ENCODE peak calls at places on chromosomes 16 and 17, in four cellular contexts. S is CD8-positive, alpha-beta T cell; I is H7; X is choroid plexus epithelial cell. K is an unnamed sample.

GRCh38 chr17:19769946-19770652 is 22.0 kb upstream of the ALDH3A1 start:
- DNase-seq in S (no peak), I (peak), X (peak), K (peak)

GRCh38 chr16:85819711-85820110 is 20.2 kb downstream of the COX4I1 start:
- DNase-seq in S (no peak), I (no peak), X (no peak), K (no peak)

GRCh38 chr17:3659541-3660111 is 8.8 kb downstream of the TAX1BP3 start:
- DNase-seq in S (no peak), I (peak), X (peak), K (peak)

GRCh38 chr16:74607967-74608356 is 1.0 kb upstream of the GLG1 start:
- DNase-seq in S (no peak), I (no peak), X (peak), K (no peak)

GRCh38 chr17:45430738-45431530 is 1.7 kb downstream of the ARHGAP27 start:
- DNase-seq in S (no peak), I (peak), X (peak), K (no peak)

GRCh38 chr17:81027591-81028505 is 7.1 kb upstream of the BAIAP2 start:
- DNase-seq in S (no peak), I (peak), X (no peak), K (no peak)

GRCh38 chr17:32527146-32527545 is 40.4 kb downstream of the CDK5R1 start:
- DNase-seq in S (no peak), I (no peak), X (no peak), K (no peak)

GRCh38 chr17:79978545-79978852 is 57.2 kb downstream of the TBC1D16 start:
- DNase-seq in S (no peak), I (no peak), X (no peak), K (no peak)

GRCh38 chr17:75404739-75405364 is 626 bp downstream of the GRB2 start:
- DNase-seq in S (peak), I (peak), X (peak), K (no peak)

GRCh38 chr16:79170565-79171242 is 429.8 kb downstream of the MAF start:
- DNase-seq in S (no peak), I (no peak), X (peak), K (no peak)

GRCh38 chr17:74807925-74808324 is 31.8 kb upstream of the NAT9 start:
- DNase-seq in S (no peak), I (no peak), X (no peak), K (no peak)

GRCh38 chr17:19897108-19897854 is 29.5 kb upstream of the ULK2 start:
- DNase-seq in S (no peak), I (no peak), X (no peak), K (no peak)

GRCh38 chr16:1286492-1287094 is 22.8 kb upstream of the UBE2I start:
- DNase-seq in S (no peak), I (no peak), X (no peak), K (no peak)

GRCh38 chr16:31421587-31421986 is 6.6 kb downstream of the COX6A2 start:
- DNase-seq in S (peak), I (no peak), X (no peak), K (no peak)

GRCh38 chr16:61243954-61244353 is 792.3 kb downstream of the CDH8 start:
- DNase-seq in S (no peak), I (no peak), X (no peak), K (no peak)

GRCh38 chr17:42969006-42969581 is 4.8 kb upstream of the AARSD1 start:
- DNase-seq in S (no peak), I (no peak), X (peak), K (no peak)

GRCh38 chr16:83701494-83701893 is 106.3 kb upstream of the HSBP1 start:
- DNase-seq in S (no peak), I (peak), X (peak), K (no peak)

GRCh38 chr16:53504161-53504663 is 1.2 kb upstream of the AKTIP start:
- DNase-seq in S (peak), I (no peak), X (peak), K (peak)

GRCh38 chr16:1535391-1536291 is 2.2 kb downstream of the TMEM204 start:
- DNase-seq in S (peak), I (peak), X (peak), K (no peak)

GRCh38 chr17:35404360-35404759 is 27.9 kb downstream of the SLFN12 start:
- DNase-seq in S (no peak), I (no peak), X (peak), K (no peak)

GRCh38 chr17:17062356-17062755 is 20.1 kb downstream of the MPRIP start:
- DNase-seq in S (no peak), I (no peak), X (peak), K (no peak)

GRCh38 chr17:50304781-50305404 is 30.6 kb downstream of the TMEM92 start:
- DNase-seq in S (no peak), I (no peak), X (peak), K (no peak)

GRCh38 chr16:83676056-83676455 is 131.7 kb upstream of the HSBP1 start:
- DNase-seq in S (no peak), I (no peak), X (no peak), K (no peak)

GRCh38 chr16:57802635-57803412 is 533 bp upstream of the KIFC3 start:
- DNase-seq in S (no peak), I (peak), X (peak), K (no peak)

GRCh38 chr16:81174644-81175324 is 63.7 kb upstream of the BCO1 start:
- DNase-seq in S (no peak), I (no peak), X (peak), K (no peak)

GRCh38 chr16:63426275-63426870 is 1390.1 kb upstream of the CDH8 start:
- DNase-seq in S (no peak), I (no peak), X (peak), K (no peak)

GRCh38 chr17:8698142-8699050 is 46.2 kb downstream of the CCDC42 start:
- DNase-seq in S (no peak), I (peak), X (peak), K (peak)

GRCh38 chr16:31698901-31699300 is 171.2 kb downstream of the AHSP start:
- DNase-seq in S (no peak), I (no peak), X (no peak), K (no peak)

GRCh38 chr17:21177401-21177800 is 36.6 kb downstream of the TMEM11 start:
- DNase-seq in S (peak), I (peak), X (no peak), K (no peak)

GRCh38 chr17:71821512-71821911 is 299.3 kb upstream of the SOX9 start:
- DNase-seq in S (no peak), I (no peak), X (no peak), K (no peak)

GRCh38 chr17:17119533-17119932 is 77.3 kb downstream of the MPRIP start:
- DNase-seq in S (peak), I (no peak), X (peak), K (no peak)

GRCh38 chr16:11715246-11715947 is 27.3 kb downstream of the TXNDC11 start:
- DNase-seq in S (no peak), I (no peak), X (no peak), K (no peak)

GRCh38 chr17:2233441-2233947 is 70.1 kb downstream of the SMG6 start:
- DNase-seq in S (no peak), I (no peak), X (peak), K (no peak)

GRCh38 chr16:4271176-4272113 is 1.4 kb downstream of the TFAP4 start:
- DNase-seq in S (peak), I (peak), X (peak), K (peak)

GRCh38 chr17:19766421-19767270 is 18.5 kb upstream of the ALDH3A1 start:
- DNase-seq in S (peak), I (peak), X (peak), K (peak)

GRCh38 chr16:55765161-55765560 is 67.7 kb downstream of the CES1 start:
- DNase-seq in S (no peak), I (no peak), X (no peak), K (no peak)
- H3K4me3 ChIP-seq in S (no peak), I (no peak), X (no peak), K (no peak)

DNA sequence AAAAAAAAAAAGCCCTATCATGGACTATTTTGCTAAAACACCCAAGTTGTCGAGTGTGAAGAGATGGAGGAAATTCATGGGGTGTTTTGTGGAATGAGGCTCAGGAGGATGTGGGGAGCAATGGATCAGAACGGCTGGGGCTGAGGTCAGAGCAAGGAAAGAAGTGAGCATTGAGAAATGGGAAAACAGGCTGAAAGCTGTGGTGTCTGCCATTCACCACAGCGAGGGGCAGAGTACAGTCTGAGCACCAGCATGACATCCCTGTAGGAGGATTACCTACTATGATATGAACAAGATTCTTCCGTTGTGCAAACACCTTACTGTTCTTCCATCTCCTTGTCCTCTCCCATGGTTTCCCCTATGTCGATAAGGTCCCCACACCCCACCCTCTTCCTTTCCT is 193.1 kb downstream of the TMEM114 start:
- DNase-seq in S (no peak), I (no peak), X (no peak), K (no peak)
- H3K4me3 ChIP-seq in S (no peak), I (no peak), X (no peak), K (no peak)

GRCh38 chr17:38871992-38872605 is 2.2 kb downstream of the LASP1 start:
- DNase-seq in S (no peak), I (no peak), X (no peak), K (peak)

GRCh38 chr17:38874505-38875419 is 4.9 kb downstream of the LASP1 start:
- DNase-seq in S (no peak), I (no peak), X (peak), K (no peak)

GRCh38 chr17:38871247-38871991 is 1.6 kb downstream of the LASP1 start:
- DNase-seq in S (peak), I (peak), X (peak), K (peak)

GRCh38 chr17:38873646-38874380 is 4.0 kb downstream of the LASP1 start:
- DNase-seq in S (no peak), I (no peak), X (no peak), K (no peak)

GRCh38 chr17:38872671-38873385 is 3.0 kb downstream of the LASP1 start:
- DNase-seq in S (no peak), I (no peak), X (no peak), K (no peak)
- H3K4me3 ChIP-seq in S (peak), I (no peak), X (no peak), K (peak)

GRCh38 chr16:24836836-24837235 is 8.9 kb upstream of the SLC5A11 start:
- DNase-seq in S (no peak), I (no peak), X (no peak), K (no peak)

GRCh38 chr16:24837969-24838368 is 7.8 kb upstream of the SLC5A11 start:
- DNase-seq in S (no peak), I (no peak), X (no peak), K (no peak)

GRCh38 chr16:24841291-24841690 is 4.5 kb upstream of the SLC5A11 start:
- DNase-seq in S (no peak), I (no peak), X (no peak), K (no peak)

GRCh38 chr16:24838554-24839266 is 7.1 kb upstream of the SLC5A11 start:
- DNase-seq in S (no peak), I (no peak), X (peak), K (peak)

DNA sequence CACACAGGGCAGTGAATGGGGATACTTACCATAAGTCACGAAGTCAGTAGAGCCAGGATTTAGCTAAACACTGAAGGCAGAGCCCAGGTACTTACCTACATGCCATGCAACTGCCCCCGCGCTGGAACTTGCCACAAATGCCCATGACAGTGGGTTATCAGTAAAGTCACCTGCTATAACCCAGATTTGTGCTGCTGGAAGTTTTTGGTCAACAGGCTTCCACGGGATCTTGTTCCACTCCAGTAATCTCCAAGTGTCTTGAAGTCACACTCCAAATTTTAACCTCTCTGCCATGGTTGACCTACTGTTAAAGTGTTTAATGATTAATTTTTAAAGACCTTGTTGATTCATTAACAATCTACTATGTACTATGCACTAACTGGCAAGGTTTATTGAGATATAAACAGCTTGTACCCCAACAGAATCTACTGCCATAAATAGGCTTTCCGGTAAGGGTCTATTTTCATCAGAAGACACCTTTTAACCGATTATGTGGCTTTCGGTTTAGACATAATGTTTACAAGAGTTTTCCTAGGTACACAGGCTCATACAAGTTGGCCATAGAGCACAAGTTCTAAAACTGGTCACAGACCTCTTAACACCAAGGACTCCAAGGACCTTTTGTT is 6.3 kb upstream of the SLC5A11 start:
- DNase-seq in S (no peak), I (no peak), X (no peak), K (no peak)
- H3K4me3 ChIP-seq in S (no peak), I (no peak), X (no peak), K (no peak)

K was measured in right atrium auricular region.